ENCODE peak calls at places on chromosomes 6 and 20, in six cellular contexts. J, H, Q, U, X and B are unnamed samples.

GRCh38 chr6:137203256-137203655 is 15.9 kb downstream of the IFNGR1 start:
- DNase-seq in J (no peak), H (no peak), Q (no peak), U (no peak), X (no peak), B (no peak)

GRCh38 chr20:11140359-11140758 is 466.6 kb upstream of the JAG1 start:
- DNase-seq in J (no peak), H (no peak), Q (peak), U (peak), X (no peak), B (no peak)

GRCh38 chr6:168192901-168193815 is 114.1 kb upstream of the FRMD1 start:
- DNase-seq in J (no peak), H (no peak), Q (no peak), U (no peak), X (no peak), B (peak)

GRCh38 chr6:36925809-36926208 is 28.7 kb upstream of the PI16 start:
- DNase-seq in J (no peak), H (no peak), Q (no peak), U (no peak), X (no peak), B (no peak)

GRCh38 chr20:62891111-62891510 is 29.5 kb upstream of the TCFL5 start:
- DNase-seq in J (no peak), H (no peak), Q (no peak), U (no peak), X (no peak), B (no peak)

GRCh38 chr6:57108691-57109090 is 18.7 kb downstream of the ZNF451 start:
- DNase-seq in J (no peak), H (no peak), Q (no peak), U (no peak), X (no peak), B (no peak)

GRCh38 chr6:168618546-168619315 is 177.7 kb downstream of the SMOC2 start:
- DNase-seq in J (no peak), H (no peak), Q (no peak), U (no peak), X (no peak), B (no peak)

GRCh38 chr6:101232946-101233345 is 160.6 kb upstream of the GRIK2 start:
- DNase-seq in J (no peak), H (no peak), Q (no peak), U (no peak), X (no peak), B (no peak)

GRCh38 chr6:137291441-137291840 is 72.3 kb upstream of the IFNGR1 start:
- DNase-seq in J (no peak), H (peak), Q (peak), U (peak), X (peak), B (no peak)

GRCh38 chr20:13430346-13431002 is 208.3 kb downstream of the TASP1 start:
- DNase-seq in J (peak), H (no peak), Q (peak), U (no peak), X (no peak), B (no peak)

GRCh38 chr6:81753709-81754678 is 1.5 kb upstream of the TENT5A start:
- DNase-seq in J (peak), H (peak), Q (peak), U (peak), X (no peak), B (peak)

GRCh38 chr6:25027221-25027916 is 91.6 kb upstream of the RIPOR2 start:
- DNase-seq in J (no peak), H (no peak), Q (no peak), U (no peak), X (no peak), B (peak)

GRCh38 chr6:151109361-151109760 is 130.4 kb upstream of the AKAP12 start:
- DNase-seq in J (no peak), H (no peak), Q (no peak), U (no peak), X (no peak), B (no peak)

GRCh38 chr6:5080574-5080973 is 4.6 kb upstream of the PPP1R3G start:
- DNase-seq in J (peak), H (no peak), Q (no peak), U (no peak), X (no peak), B (no peak)
- H3K4me3 ChIP-seq in J (peak), H (no peak), Q (no peak), U (no peak), X (no peak), B (no peak)

GRCh38 chr6:52426667-52427066 is 6.5 kb downstream of the EFHC1 start:
- DNase-seq in J (peak), H (no peak), Q (no peak), U (no peak), X (no peak), B (no peak)

GRCh38 chr6:52422156-52422555 is 2.0 kb downstream of the EFHC1 start:
- DNase-seq in J (no peak), H (no peak), Q (no peak), U (no peak), X (no peak), B (no peak)

GRCh38 chr6:52420668-52421358 is 671 bp downstream of the EFHC1 start:
- DNase-seq in J (peak), H (peak), Q (peak), U (peak), X (no peak), B (no peak)

GRCh38 chr6:52423971-52424381 is 3.8 kb downstream of the EFHC1 start:
- DNase-seq in J (peak), H (no peak), Q (peak), U (peak), X (peak), B (no peak)

GRCh38 chr6:52423448-52423847 is 3.3 kb downstream of the EFHC1 start:
- DNase-seq in J (no peak), H (no peak), Q (no peak), U (no peak), X (no peak), B (no peak)
- H3K4me3 ChIP-seq in J (no peak), H (no peak), Q (no peak), U (no peak), X (no peak), B (no peak)

DNA sequence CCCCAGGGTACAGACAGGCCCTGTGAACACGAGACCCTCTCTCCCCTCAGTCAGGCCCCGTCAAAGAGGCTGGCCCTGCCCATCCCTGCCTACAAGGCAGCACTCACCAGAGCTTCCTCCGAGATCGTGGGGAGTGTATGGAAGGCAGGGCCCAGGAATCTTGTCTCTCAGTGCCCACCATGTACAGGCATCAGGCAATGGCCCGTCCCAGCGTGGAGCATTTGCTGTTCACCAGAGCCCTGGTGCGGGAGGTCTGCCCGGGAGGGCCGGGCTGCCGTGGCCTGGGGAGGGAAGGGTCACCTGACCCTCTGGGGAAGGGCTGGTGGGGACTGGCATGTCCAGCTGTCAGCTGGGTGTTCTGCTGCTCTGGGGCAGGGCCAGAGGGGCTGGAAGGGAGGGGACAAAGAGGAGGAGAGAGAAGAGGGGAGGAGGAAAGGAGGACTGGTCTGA is at the start of gene IP6K3:
- DNase-seq in J (no peak), H (no peak), Q (no peak), U (no peak), X (no peak), B (no peak)
- H3K4me3 ChIP-seq in J (peak), H (no peak), Q (no peak), U (peak), X (no peak), B (peak)

GRCh38 chr6:3013486-3013885 is 13.8 kb downstream of the NQO2 start:
- DNase-seq in J (no peak), H (no peak), Q (peak), U (peak), X (no peak), B (peak)
- H3K4me3 ChIP-seq in J (no peak), H (no peak), Q (no peak), U (no peak), X (no peak), B (no peak)

GRCh38 chr6:53792973-53793317 is 1.9 kb upstream of the LRRC1 start:
- DNase-seq in J (no peak), H (no peak), Q (no peak), U (no peak), X (no peak), B (no peak)
- H3K4me3 ChIP-seq in J (peak), H (no peak), Q (peak), U (peak), X (peak), B (peak)

DNA sequence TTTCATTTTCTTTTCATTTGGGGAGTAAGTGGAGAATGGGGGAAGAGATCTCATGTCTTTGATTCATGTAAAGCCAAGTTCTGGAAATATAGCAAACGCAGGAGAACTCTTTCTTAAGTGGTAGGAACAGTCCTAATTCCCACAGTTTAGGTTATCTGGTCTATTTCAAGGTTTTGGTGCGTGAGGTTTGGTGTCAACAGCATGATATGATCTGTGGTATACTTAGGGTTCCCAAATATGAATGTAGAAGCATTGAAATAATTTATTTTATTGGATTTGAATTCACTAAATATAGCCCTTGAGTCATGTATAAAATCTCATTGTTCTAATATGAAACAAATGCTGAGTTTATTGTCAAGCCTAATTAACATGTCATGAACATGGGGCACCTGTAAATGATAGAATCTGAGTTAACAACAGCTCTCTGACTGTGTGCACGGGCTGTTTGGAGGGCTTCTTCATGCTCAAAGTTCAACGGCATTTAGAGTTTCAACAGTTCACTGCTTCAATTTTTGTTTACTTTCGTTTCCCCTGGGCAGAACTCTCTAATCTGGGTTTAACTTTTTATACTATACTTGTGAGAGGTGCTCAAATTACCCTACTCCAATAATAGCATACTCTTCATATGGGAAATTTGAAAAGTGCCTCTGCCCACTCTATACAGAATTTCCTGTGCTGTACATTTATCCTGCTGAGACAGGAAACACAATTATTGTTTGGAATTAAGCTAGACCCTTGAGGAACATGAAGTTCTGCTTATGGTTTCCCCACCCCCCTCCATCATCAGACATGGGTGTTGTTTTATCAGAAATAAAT is 236.3 kb upstream of the ZNF217 start:
- DNase-seq in J (peak), H (peak), Q (peak), U (peak), X (peak), B (no peak)
- H3K4me3 ChIP-seq in J (peak), H (no peak), Q (no peak), U (no peak), X (peak), B (no peak)

GRCh38 chr6:134675110-134676038 is 274.5 kb downstream of the ALDH8A1 start:
- DNase-seq in J (no peak), H (no peak), Q (no peak), U (no peak), X (no peak), B (no peak)
- H3K4me3 ChIP-seq in J (no peak), H (no peak), Q (no peak), U (no peak), X (no peak), B (no peak)